ENCODE peak calls at places on chromosomes 5 and 9, in five cellular contexts. One of them, this sample, is unnamed.
A peak's percentile ranks its signal among the peaks of the same experiment; 100 is the strongest.

GRCh38 chr5:159208508-159209437 is 580 bp downstream of the RNF145 start:
- DNase-seq in lung: no peak
- DNase-seq in AG10803: peak; percentile 48
- DNase-seq in PC-9: no peak
- DNase-seq in stimulated activated CD8-positive, alpha-beta memory T cell treated with anti-CD3 and anti-CD28 coated beads, Interleukin-15, amount 100 ng/mL, for 1 hour: no peak
- DNase-seq in this sample: no peak

GRCh38 chr5:150180241-150181027 is 9.4 kb upstream of the SLC6A7 start:
- DNase-seq in lung: peak; percentile 63
- DNase-seq in PC-9: no peak
- DNase-seq in stimulated activated CD8-positive, alpha-beta memory T cell treated with anti-CD3 and anti-CD28 coated beads, Interleukin-15, amount 100 ng/mL, for 1 hour: no peak
- DNase-seq in AG10803: peak; percentile 64
- DNase-seq in this sample: peak; percentile 88

GRCh38 chr5:157549283-157549629 is 26.3 kb downstream of the ADAM19 start:
- DNase-seq in stimulated activated CD8-positive, alpha-beta memory T cell treated with anti-CD3 and anti-CD28 coated beads, Interleukin-15, amount 100 ng/mL, for 1 hour: no peak
- DNase-seq in PC-9: peak; percentile 73
- DNase-seq in AG10803: peak; percentile 61
- DNase-seq in lung: no peak
- DNase-seq in this sample: no peak

GRCh38 chr5:161975350-161975749 is 92.2 kb upstream of the GABRG2 start:
- DNase-seq in stimulated activated CD8-positive, alpha-beta memory T cell treated with anti-CD3 and anti-CD28 coated beads, Interleukin-15, amount 100 ng/mL, for 1 hour: no peak
- DNase-seq in PC-9: no peak
- DNase-seq in lung: no peak
- DNase-seq in AG10803: no peak
- DNase-seq in this sample: no peak

GRCh38 chr5:135600971-135601381 is 22.2 kb upstream of the CXCL14 start:
- DNase-seq in AG10803: no peak
- DNase-seq in lung: no peak
- DNase-seq in stimulated activated CD8-positive, alpha-beta memory T cell treated with anti-CD3 and anti-CD28 coated beads, Interleukin-15, amount 100 ng/mL, for 1 hour: no peak
- DNase-seq in PC-9: no peak
- DNase-seq in this sample: peak; percentile 54

GRCh38 chr5:52948418-52949076 is 40.6 kb upstream of the ITGA2 start:
- DNase-seq in AG10803: peak; percentile 77
- DNase-seq in lung: peak; percentile 60
- DNase-seq in PC-9: peak; percentile 69
- DNase-seq in stimulated activated CD8-positive, alpha-beta memory T cell treated with anti-CD3 and anti-CD28 coated beads, Interleukin-15, amount 100 ng/mL, for 1 hour: peak; percentile 19
- DNase-seq in this sample: peak; percentile 73

GRCh38 chr9:130421154-130421801 is 23.5 kb upstream of the ASS1 start:
- DNase-seq in PC-9: no peak
- DNase-seq in AG10803: no peak
- DNase-seq in lung: no peak
- DNase-seq in stimulated activated CD8-positive, alpha-beta memory T cell treated with anti-CD3 and anti-CD28 coated beads, Interleukin-15, amount 100 ng/mL, for 1 hour: no peak
- DNase-seq in this sample: no peak

GRCh38 chr5:104412649-104413240 is 850.2 kb upstream of the NUDT12 start:
- DNase-seq in lung: no peak
- DNase-seq in stimulated activated CD8-positive, alpha-beta memory T cell treated with anti-CD3 and anti-CD28 coated beads, Interleukin-15, amount 100 ng/mL, for 1 hour: no peak
- DNase-seq in PC-9: no peak
- DNase-seq in AG10803: peak; percentile 13
- DNase-seq in this sample: no peak

GRCh38 chr5:168234133-168234532 is 57.3 kb upstream of the WWC1 start:
- DNase-seq in lung: no peak
- DNase-seq in PC-9: no peak
- DNase-seq in stimulated activated CD8-positive, alpha-beta memory T cell treated with anti-CD3 and anti-CD28 coated beads, Interleukin-15, amount 100 ng/mL, for 1 hour: no peak
- DNase-seq in AG10803: no peak
- DNase-seq in this sample: no peak

GRCh38 chr9:98365227-98365669 is 109.8 kb upstream of the TBC1D2 start:
- DNase-seq in stimulated activated CD8-positive, alpha-beta memory T cell treated with anti-CD3 and anti-CD28 coated beads, Interleukin-15, amount 100 ng/mL, for 1 hour: no peak
- DNase-seq in PC-9: no peak
- DNase-seq in lung: no peak
- DNase-seq in AG10803: peak; percentile 28
- DNase-seq in this sample: no peak

GRCh38 chr5:174755103-174755502 is 30.7 kb downstream of the MSX2 start:
- DNase-seq in PC-9: no peak
- DNase-seq in stimulated activated CD8-positive, alpha-beta memory T cell treated with anti-CD3 and anti-CD28 coated beads, Interleukin-15, amount 100 ng/mL, for 1 hour: no peak
- DNase-seq in AG10803: no peak
- DNase-seq in lung: no peak
- DNase-seq in this sample: no peak

GRCh38 chr5:156888520-156888919 is 38.4 kb downstream of the PPP1R2B start:
- DNase-seq in stimulated activated CD8-positive, alpha-beta memory T cell treated with anti-CD3 and anti-CD28 coated beads, Interleukin-15, amount 100 ng/mL, for 1 hour: no peak
- DNase-seq in lung: no peak
- DNase-seq in AG10803: no peak
- DNase-seq in PC-9: no peak
- DNase-seq in this sample: no peak

GRCh38 chr9:69317894-69318293 is 7.1 kb upstream of the ENTREP1 start:
- DNase-seq in PC-9: no peak
- DNase-seq in lung: no peak
- DNase-seq in stimulated activated CD8-positive, alpha-beta memory T cell treated with anti-CD3 and anti-CD28 coated beads, Interleukin-15, amount 100 ng/mL, for 1 hour: no peak
- DNase-seq in AG10803: no peak
- DNase-seq in this sample: no peak

GRCh38 chr5:37871023-37871815 is 31.4 kb upstream of the GDNF start:
- DNase-seq in lung: no peak
- DNase-seq in PC-9: no peak
- DNase-seq in AG10803: peak; percentile 95
- DNase-seq in stimulated activated CD8-positive, alpha-beta memory T cell treated with anti-CD3 and anti-CD28 coated beads, Interleukin-15, amount 100 ng/mL, for 1 hour: no peak
- DNase-seq in this sample: no peak

GRCh38 chr9:22111871-22112247 is 102.8 kb upstream of the CDKN2B start:
- DNase-seq in lung: no peak
- DNase-seq in PC-9: no peak
- DNase-seq in stimulated activated CD8-positive, alpha-beta memory T cell treated with anti-CD3 and anti-CD28 coated beads, Interleukin-15, amount 100 ng/mL, for 1 hour: no peak
- DNase-seq in AG10803: peak; percentile 82
- DNase-seq in this sample: no peak

GRCh38 chr5:173631478-173631877 is 15.0 kb upstream of the BOD1 start:
- DNase-seq in PC-9: no peak
- DNase-seq in stimulated activated CD8-positive, alpha-beta memory T cell treated with anti-CD3 and anti-CD28 coated beads, Interleukin-15, amount 100 ng/mL, for 1 hour: no peak
- DNase-seq in lung: no peak
- DNase-seq in AG10803: no peak
- DNase-seq in this sample: no peak

GRCh38 chr5:178331491-178331981 is 98.9 kb upstream of the PHYKPL start:
- DNase-seq in PC-9: peak; percentile 45
- DNase-seq in stimulated activated CD8-positive, alpha-beta memory T cell treated with anti-CD3 and anti-CD28 coated beads, Interleukin-15, amount 100 ng/mL, for 1 hour: no peak
- DNase-seq in lung: peak; percentile 49
- DNase-seq in AG10803: peak; percentile 23
- DNase-seq in this sample: peak; percentile 65

GRCh38 chr5:143141652-143142051 is 261.8 kb downstream of the NR3C1 start:
- DNase-seq in AG10803: no peak
- DNase-seq in stimulated activated CD8-positive, alpha-beta memory T cell treated with anti-CD3 and anti-CD28 coated beads, Interleukin-15, amount 100 ng/mL, for 1 hour: no peak
- DNase-seq in PC-9: no peak
- DNase-seq in lung: no peak
- DNase-seq in this sample: no peak

GRCh38 chr5:135127604-135128240 is 93.7 kb upstream of the PITX1 start:
- DNase-seq in AG10803: peak; percentile 75
- DNase-seq in PC-9: peak; percentile 92
- DNase-seq in stimulated activated CD8-positive, alpha-beta memory T cell treated with anti-CD3 and anti-CD28 coated beads, Interleukin-15, amount 100 ng/mL, for 1 hour: no peak
- DNase-seq in lung: no peak
- DNase-seq in this sample: no peak

GRCh38 chr9:91567642-91568274 is 144.1 kb upstream of the NFIL3 start:
- DNase-seq in PC-9: no peak
- DNase-seq in stimulated activated CD8-positive, alpha-beta memory T cell treated with anti-CD3 and anti-CD28 coated beads, Interleukin-15, amount 100 ng/mL, for 1 hour: no peak
- DNase-seq in AG10803: no peak
- DNase-seq in lung: no peak
- DNase-seq in this sample: no peak